ENCODE peak calls at places on chromosomes 13 and 19, in six cellular contexts. One of them, this sample, is unnamed.
A peak's percentile ranks its signal among the peaks of the same experiment; 100 is the strongest.

GRCh38 chr19:33429891-33430673 is 56.6 kb downstream of the CEBPG start:
- DNase-seq in CD8-positive, alpha-beta memory T cell: peak; percentile 50
- DNase-seq in IMR-90: no peak
- DNase-seq in heart right ventricle: no peak
- DNase-seq in neural progenitor cell: no peak
- DNase-seq in endodermal cell: no peak
- DNase-seq in this sample: peak; percentile 69

GRCh38 chr19:47094557-47095517 is 18.7 kb downstream of the ZC3H4 start:
- DNase-seq in CD8-positive, alpha-beta memory T cell: no peak
- DNase-seq in endodermal cell: peak; percentile 34
- DNase-seq in heart right ventricle: no peak
- DNase-seq in IMR-90: no peak
- DNase-seq in neural progenitor cell: no peak
- DNase-seq in this sample: peak; percentile 80

GRCh38 chr13:24208314-24208713 is 47.8 kb downstream of the SPATA13 start:
- DNase-seq in IMR-90: peak; percentile 95
- DNase-seq in endodermal cell: no peak
- DNase-seq in CD8-positive, alpha-beta memory T cell: no peak
- DNase-seq in heart right ventricle: no peak
- DNase-seq in neural progenitor cell: no peak
- DNase-seq in this sample: no peak

GRCh38 chr13:101919541-101920306 is 467.2 kb downstream of the ITGBL1 start:
- DNase-seq in CD8-positive, alpha-beta memory T cell: no peak
- DNase-seq in neural progenitor cell: peak; percentile 83
- DNase-seq in heart right ventricle: peak; percentile 24
- DNase-seq in endodermal cell: peak; percentile 92
- DNase-seq in IMR-90: peak; percentile 10
- DNase-seq in this sample: no peak

GRCh38 chr13:111906816-111907215 is 160.1 kb upstream of the SOX1 start:
- DNase-seq in heart right ventricle: no peak
- DNase-seq in neural progenitor cell: no peak
- DNase-seq in endodermal cell: peak; percentile 23
- DNase-seq in CD8-positive, alpha-beta memory T cell: no peak
- DNase-seq in IMR-90: no peak
- DNase-seq in this sample: no peak

GRCh38 chr19:749811-750210 is 1.1 kb upstream of the MISP start:
- DNase-seq in endodermal cell: no peak
- DNase-seq in IMR-90: no peak
- DNase-seq in CD8-positive, alpha-beta memory T cell: no peak
- DNase-seq in neural progenitor cell: no peak
- DNase-seq in heart right ventricle: no peak
- DNase-seq in this sample: no peak

GRCh38 chr19:15469513-15470297 is 5.4 kb upstream of the RASAL3 start:
- DNase-seq in neural progenitor cell: peak; percentile 32
- DNase-seq in CD8-positive, alpha-beta memory T cell: no peak
- DNase-seq in IMR-90: no peak
- DNase-seq in endodermal cell: peak; percentile 75
- DNase-seq in heart right ventricle: no peak
- DNase-seq in this sample: no peak

GRCh38 chr13:51933466-51934058 is 71.8 kb downstream of the CCDC70 start:
- DNase-seq in endodermal cell: peak; percentile 17
- DNase-seq in heart right ventricle: no peak
- DNase-seq in CD8-positive, alpha-beta memory T cell: no peak
- DNase-seq in IMR-90: no peak
- DNase-seq in neural progenitor cell: no peak
- DNase-seq in this sample: no peak

GRCh38 chr19:52660981-52661380 is 22.8 kb upstream of the ZNF83 start:
- DNase-seq in IMR-90: peak; percentile 47
- DNase-seq in neural progenitor cell: no peak
- DNase-seq in endodermal cell: no peak
- DNase-seq in heart right ventricle: no peak
- DNase-seq in CD8-positive, alpha-beta memory T cell: no peak
- DNase-seq in this sample: no peak

GRCh38 chr19:12064266-12065099 is at the start of gene ZNF844:
- DNase-seq in IMR-90: peak; percentile 81
- DNase-seq in endodermal cell: peak; percentile 99
- DNase-seq in neural progenitor cell: peak; percentile 93
- DNase-seq in heart right ventricle: peak; percentile 98
- DNase-seq in CD8-positive, alpha-beta memory T cell: peak; percentile 76
- DNase-seq in this sample: peak; percentile 62

GRCh38 chr13:52048516-52048915 is 24.0 kb downstream of the UTP14C start:
- DNase-seq in neural progenitor cell: no peak
- DNase-seq in IMR-90: peak; percentile 41
- DNase-seq in endodermal cell: no peak
- DNase-seq in CD8-positive, alpha-beta memory T cell: no peak
- DNase-seq in heart right ventricle: no peak
- DNase-seq in this sample: no peak

GRCh38 chr13:25018729-25019115 is 77.2 kb upstream of the PABPC3 start:
- DNase-seq in CD8-positive, alpha-beta memory T cell: no peak
- DNase-seq in heart right ventricle: no peak
- DNase-seq in endodermal cell: peak; percentile 73
- DNase-seq in IMR-90: no peak
- DNase-seq in neural progenitor cell: peak; percentile 36
- DNase-seq in this sample: no peak

GRCh38 chr19:32675720-32676185 is at the start of gene RGS9BP:
- DNase-seq in CD8-positive, alpha-beta memory T cell: peak; percentile 77
- DNase-seq in IMR-90: peak; percentile 59
- DNase-seq in heart right ventricle: peak; percentile 85
- DNase-seq in neural progenitor cell: peak; percentile 70
- DNase-seq in endodermal cell: peak; percentile 77
- DNase-seq in this sample: peak; percentile 73

GRCh38 chr13:107842562-107843180 is 372.7 kb downstream of the LIG4 start:
- DNase-seq in heart right ventricle: no peak
- DNase-seq in endodermal cell: no peak
- DNase-seq in neural progenitor cell: no peak
- DNase-seq in IMR-90: peak; percentile 58
- DNase-seq in CD8-positive, alpha-beta memory T cell: no peak
- DNase-seq in this sample: no peak

GRCh38 chr19:46009530-46010510 is 13.0 kb downstream of the PGLYRP1 start:
- DNase-seq in endodermal cell: peak; percentile 95
- DNase-seq in IMR-90: peak; percentile 58
- DNase-seq in CD8-positive, alpha-beta memory T cell: peak; percentile 73
- DNase-seq in heart right ventricle: peak; percentile 64
- DNase-seq in neural progenitor cell: peak; percentile 79
- DNase-seq in this sample: peak; percentile 76

DNA sequence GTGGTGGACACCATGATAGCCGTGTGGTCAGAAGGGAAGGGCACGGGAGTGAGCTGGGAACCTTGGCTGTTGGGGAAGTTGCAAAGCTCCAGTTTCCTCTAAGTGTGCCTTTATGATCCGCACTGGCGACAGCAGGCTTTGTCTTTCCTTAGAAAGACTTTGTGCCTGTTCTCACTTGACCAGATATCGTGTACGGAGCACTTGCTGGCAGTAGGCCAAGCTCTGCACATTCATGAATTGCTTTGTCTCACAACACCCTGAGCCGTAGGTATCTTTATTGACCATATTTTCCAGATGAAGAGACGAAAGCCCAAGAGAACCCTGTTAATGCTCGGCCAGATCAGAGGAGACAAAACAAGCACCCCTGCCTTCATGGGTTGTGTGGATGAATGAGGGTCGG is 15.1 kb downstream of the CUL4A start:
- DNase-seq in CD8-positive, alpha-beta memory T cell: no peak
- DNase-seq in endodermal cell: no peak
- DNase-seq in IMR-90: no peak
- DNase-seq in heart right ventricle: peak; percentile 37
- DNase-seq in neural progenitor cell: no peak
- DNase-seq in this sample: no peak
- H3K36me3 ChIP-seq in CD8-positive, alpha-beta memory T cell: peaks cover 36% of the 10 kb centered on the region
- H3K36me3 ChIP-seq in endodermal cell: peaks cover 88% of the 10 kb centered on the region
- H3K36me3 ChIP-seq in IMR-90: peaks cover 59% of the 10 kb centered on the region
- H3K36me3 ChIP-seq in heart right ventricle: peaks cover 97% of the 10 kb centered on the region
- H3K36me3 ChIP-seq in neural progenitor cell: peaks cover 4% of the 10 kb centered on the region
- H3K36me3 ChIP-seq in this sample: peaks cover 85% of the 10 kb centered on the region

DNA sequence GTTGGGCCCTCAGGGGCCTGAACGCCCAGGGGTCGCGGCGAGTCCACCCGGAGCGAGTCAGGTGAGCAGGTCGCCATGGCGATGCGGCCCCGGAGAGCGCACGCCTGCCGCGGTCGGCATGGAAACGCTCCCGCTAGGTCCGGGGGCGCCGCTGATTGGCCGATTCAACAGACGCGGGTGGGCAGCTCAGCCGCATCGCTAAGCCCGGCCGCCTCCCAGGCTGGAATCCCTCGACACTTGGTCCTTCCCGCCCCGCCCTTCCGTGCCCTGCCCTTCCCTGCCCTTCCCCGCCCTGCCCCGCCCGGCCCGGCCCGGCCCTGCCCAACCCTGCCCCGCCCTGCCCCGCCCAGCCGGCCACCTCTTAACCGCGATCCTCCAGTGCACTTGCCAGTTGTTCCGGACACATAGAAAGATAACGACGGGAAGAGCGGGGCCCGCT is at the start of gene CCNA1:
- DNase-seq in neural progenitor cell: peak; percentile 92
- DNase-seq in CD8-positive, alpha-beta memory T cell: no peak
- DNase-seq in heart right ventricle: peak; percentile 4
- DNase-seq in endodermal cell: peak; percentile 93
- DNase-seq in IMR-90: no peak
- DNase-seq in this sample: no peak
- H3K4me3 ChIP-seq in neural progenitor cell: peak within 1 kb of the TSS; percentile 87
- H3K4me3 ChIP-seq in CD8-positive, alpha-beta memory T cell: no peak within 1 kb of the TSS
- H3K4me3 ChIP-seq in heart right ventricle: peak within 1 kb of the TSS; percentile 55
- H3K4me3 ChIP-seq in endodermal cell: peak within 1 kb of the TSS; percentile 74
- H3K4me3 ChIP-seq in IMR-90: no peak within 1 kb of the TSS
- H3K4me3 ChIP-seq in this sample: no peak within 1 kb of the TSS

GRCh38 chr19:44750713-44751112 is 2.2 kb downstream of the BCL3 start:
- DNase-seq in endodermal cell: no peak
- DNase-seq in CD8-positive, alpha-beta memory T cell: no peak
- DNase-seq in IMR-90: no peak
- DNase-seq in heart right ventricle: no peak
- DNase-seq in neural progenitor cell: no peak
- DNase-seq in this sample: no peak
- H3K4me1 ChIP-seq in endodermal cell: no peaks in the 10 kb centered on the region
- H3K4me1 ChIP-seq in CD8-positive, alpha-beta memory T cell: peaks cover 60% of the 10 kb centered on the region
- H3K4me1 ChIP-seq in IMR-90: peaks cover 35% of the 10 kb centered on the region
- H3K4me1 ChIP-seq in heart right ventricle: peaks cover 68% of the 10 kb centered on the region
- H3K4me1 ChIP-seq in neural progenitor cell: peaks cover 10% of the 10 kb centered on the region
- H3K4me1 ChIP-seq in this sample: peaks cover 79% of the 10 kb centered on the region

GRCh38 chr13:46773556-46773955 is 23.4 kb downstream of the ESD start:
- DNase-seq in heart right ventricle: no peak
- DNase-seq in IMR-90: no peak
- DNase-seq in CD8-positive, alpha-beta memory T cell: no peak
- DNase-seq in endodermal cell: no peak
- DNase-seq in neural progenitor cell: no peak
- DNase-seq in this sample: no peak
- H3K36me3 ChIP-seq in heart right ventricle: peaks cover 94% of the 10 kb centered on the region
- H3K36me3 ChIP-seq in IMR-90: peaks cover 12% of the 10 kb centered on the region
- H3K36me3 ChIP-seq in CD8-positive, alpha-beta memory T cell: peaks cover 19% of the 10 kb centered on the region
- H3K36me3 ChIP-seq in endodermal cell: peaks cover 32% of the 10 kb centered on the region
- H3K36me3 ChIP-seq in neural progenitor cell: peaks cover 17% of the 10 kb centered on the region
- H3K36me3 ChIP-seq in this sample: peaks cover 58% of the 10 kb centered on the region

GRCh38 chr19:51019544-51019925 is at the start of gene KLK10:
- DNase-seq in heart right ventricle: no peak
- DNase-seq in neural progenitor cell: no peak
- DNase-seq in IMR-90: no peak
- DNase-seq in endodermal cell: peak; percentile 61
- DNase-seq in CD8-positive, alpha-beta memory T cell: no peak
- DNase-seq in this sample: no peak

GRCh38 chr19:51014242-51014641 is 5.3 kb downstream of the KLK10 start:
- DNase-seq in IMR-90: no peak
- DNase-seq in CD8-positive, alpha-beta memory T cell: no peak
- DNase-seq in neural progenitor cell: no peak
- DNase-seq in heart right ventricle: no peak
- DNase-seq in endodermal cell: no peak
- DNase-seq in this sample: no peak

GRCh38 chr19:51015691-51016267 is 3.7 kb downstream of the KLK10 start:
- DNase-seq in endodermal cell: no peak
- DNase-seq in CD8-positive, alpha-beta memory T cell: no peak
- DNase-seq in IMR-90: no peak
- DNase-seq in neural progenitor cell: no peak
- DNase-seq in heart right ventricle: no peak
- DNase-seq in this sample: no peak

GRCh38 chr19:51018745-51019543 is 565 bp downstream of the KLK10 start:
- DNase-seq in CD8-positive, alpha-beta memory T cell: no peak
- DNase-seq in IMR-90: no peak
- DNase-seq in neural progenitor cell: no peak
- DNase-seq in heart right ventricle: no peak
- DNase-seq in endodermal cell: peak; percentile 82
- DNase-seq in this sample: no peak

GRCh38 chr19:51016798-51017683 is 2.5 kb downstream of the KLK10 start:
- DNase-seq in CD8-positive, alpha-beta memory T cell: no peak
- DNase-seq in neural progenitor cell: peak; percentile 80
- DNase-seq in heart right ventricle: peak; percentile 23
- DNase-seq in IMR-90: peak; percentile 16
- DNase-seq in endodermal cell: peak; percentile 95
- DNase-seq in this sample: no peak
- H3K4me3 ChIP-seq in CD8-positive, alpha-beta memory T cell: no peak overlapping the region
- H3K4me3 ChIP-seq in neural progenitor cell: peak overlapping the region; percentile 64
- H3K4me3 ChIP-seq in heart right ventricle: peak overlapping the region; percentile 46
- H3K4me3 ChIP-seq in IMR-90: no peak overlapping the region
- H3K4me3 ChIP-seq in endodermal cell: peak overlapping the region; percentile 74
- H3K4me3 ChIP-seq in this sample: no peak overlapping the region

GRCh38 chr19:49507803-49508494 is 4.5 kb upstream of the FCGRT start:
- DNase-seq in endodermal cell: no peak
- DNase-seq in heart right ventricle: no peak
- DNase-seq in neural progenitor cell: peak; percentile 1
- DNase-seq in IMR-90: no peak
- DNase-seq in CD8-positive, alpha-beta memory T cell: no peak
- DNase-seq in this sample: no peak
- H3K4me1 ChIP-seq in endodermal cell: no peaks in the 10 kb centered on the region
- H3K4me1 ChIP-seq in heart right ventricle: peaks cover 26% of the 10 kb centered on the region
- H3K4me1 ChIP-seq in neural progenitor cell: peaks cover 14% of the 10 kb centered on the region
- H3K4me1 ChIP-seq in IMR-90: peaks cover 5% of the 10 kb centered on the region
- H3K4me1 ChIP-seq in CD8-positive, alpha-beta memory T cell: peaks cover 30% of the 10 kb centered on the region
- H3K4me1 ChIP-seq in this sample: peaks cover 30% of the 10 kb centered on the region

GRCh38 chr19:8481616-8482015 is 20.8 kb downstream of the PRAM1 start:
- DNase-seq in heart right ventricle: no peak
- DNase-seq in neural progenitor cell: no peak
- DNase-seq in endodermal cell: no peak
- DNase-seq in CD8-positive, alpha-beta memory T cell: no peak
- DNase-seq in IMR-90: no peak
- DNase-seq in this sample: no peak
- H3K36me3 ChIP-seq in heart right ventricle: peaks cover 95% of the 10 kb centered on the region
- H3K36me3 ChIP-seq in neural progenitor cell: no peaks in the 10 kb centered on the region
- H3K36me3 ChIP-seq in endodermal cell: peaks cover 90% of the 10 kb centered on the region
- H3K36me3 ChIP-seq in CD8-positive, alpha-beta memory T cell: peaks cover 24% of the 10 kb centered on the region
- H3K36me3 ChIP-seq in IMR-90: peaks cover 59% of the 10 kb centered on the region
- H3K36me3 ChIP-seq in this sample: peaks cover 87% of the 10 kb centered on the region

GRCh38 chr19:9309974-9310446 is 372 bp upstream of the ZNF699 start:
- DNase-seq in heart right ventricle: peak; percentile 95
- DNase-seq in IMR-90: peak; percentile 84
- DNase-seq in endodermal cell: peak; percentile 98
- DNase-seq in CD8-positive, alpha-beta memory T cell: no peak
- DNase-seq in neural progenitor cell: peak; percentile 98
- DNase-seq in this sample: peak; percentile 75
- H3K4me3 ChIP-seq in heart right ventricle: peak overlapping the region; percentile 81
- H3K4me3 ChIP-seq in IMR-90: peak overlapping the region; percentile 94
- H3K4me3 ChIP-seq in endodermal cell: peak overlapping the region; percentile 95
- H3K4me3 ChIP-seq in CD8-positive, alpha-beta memory T cell: peak overlapping the region; percentile 99
- H3K4me3 ChIP-seq in neural progenitor cell: peak overlapping the region; percentile 63
- H3K4me3 ChIP-seq in this sample: peak overlapping the region; percentile 98